ENCODE peak calls at places on chromosomes 12 and 14, in four cellular contexts. One of them, this sample, is unnamed.

GRCh38 chr12:64404470-64405446 is 566 bp downstream of the XPOT start:
- DNase-seq in stimulated activated CD4-positive, alpha-beta T cell treated with anti-CD3 and anti-CD28 coated beads, Interleukin-1b, Interleukin-23, amount 100 ng/mL, for 24 hours: peak
- DNase-seq in naive thymus-derived CD8-positive, alpha-beta T cell: peak
- DNase-seq in OCI-M1: peak
- DNase-seq in this sample: peak

GRCh38 chr12:113384778-113385177 is 18.9 kb downstream of the SDS start:
- DNase-seq in stimulated activated CD4-positive, alpha-beta T cell treated with anti-CD3 and anti-CD28 coated beads, Interleukin-1b, Interleukin-23, amount 100 ng/mL, for 24 hours: no peak
- DNase-seq in naive thymus-derived CD8-positive, alpha-beta T cell: no peak
- DNase-seq in OCI-M1: no peak
- DNase-seq in this sample: no peak

GRCh38 chr12:62260733-62261683 is 804 bp downstream of the USP15 start:
- DNase-seq in stimulated activated CD4-positive, alpha-beta T cell treated with anti-CD3 and anti-CD28 coated beads, Interleukin-1b, Interleukin-23, amount 100 ng/mL, for 24 hours: peak
- DNase-seq in naive thymus-derived CD8-positive, alpha-beta T cell: peak
- DNase-seq in OCI-M1: peak
- DNase-seq in this sample: peak

GRCh38 chr12:49352351-49352750 is 5.7 kb downstream of the DNAJC22 start:
- DNase-seq in stimulated activated CD4-positive, alpha-beta T cell treated with anti-CD3 and anti-CD28 coated beads, Interleukin-1b, Interleukin-23, amount 100 ng/mL, for 24 hours: no peak
- DNase-seq in naive thymus-derived CD8-positive, alpha-beta T cell: no peak
- DNase-seq in OCI-M1: no peak
- DNase-seq in this sample: no peak

GRCh38 chr12:67419810-67420209 is 150.7 kb downstream of the CAND1 start:
- DNase-seq in stimulated activated CD4-positive, alpha-beta T cell treated with anti-CD3 and anti-CD28 coated beads, Interleukin-1b, Interleukin-23, amount 100 ng/mL, for 24 hours: no peak
- DNase-seq in naive thymus-derived CD8-positive, alpha-beta T cell: no peak
- DNase-seq in OCI-M1: no peak
- DNase-seq in this sample: no peak

GRCh38 chr12:91507754-91508153 is 325.1 kb upstream of the DCN start:
- DNase-seq in stimulated activated CD4-positive, alpha-beta T cell treated with anti-CD3 and anti-CD28 coated beads, Interleukin-1b, Interleukin-23, amount 100 ng/mL, for 24 hours: no peak
- DNase-seq in naive thymus-derived CD8-positive, alpha-beta T cell: no peak
- DNase-seq in OCI-M1: no peak
- DNase-seq in this sample: no peak

GRCh38 chr12:6193853-6194815 is 6.1 kb upstream of the CD9 start:
- DNase-seq in stimulated activated CD4-positive, alpha-beta T cell treated with anti-CD3 and anti-CD28 coated beads, Interleukin-1b, Interleukin-23, amount 100 ng/mL, for 24 hours: no peak
- DNase-seq in naive thymus-derived CD8-positive, alpha-beta T cell: no peak
- DNase-seq in OCI-M1: peak
- DNase-seq in this sample: peak

GRCh38 chr12:91138337-91138905 is 27.1 kb upstream of the LUM start:
- DNase-seq in stimulated activated CD4-positive, alpha-beta T cell treated with anti-CD3 and anti-CD28 coated beads, Interleukin-1b, Interleukin-23, amount 100 ng/mL, for 24 hours: no peak
- DNase-seq in naive thymus-derived CD8-positive, alpha-beta T cell: no peak
- DNase-seq in OCI-M1: no peak
- DNase-seq in this sample: no peak

GRCh38 chr14:51208982-51209381 is 31.1 kb upstream of the TMX1 start:
- DNase-seq in stimulated activated CD4-positive, alpha-beta T cell treated with anti-CD3 and anti-CD28 coated beads, Interleukin-1b, Interleukin-23, amount 100 ng/mL, for 24 hours: no peak
- DNase-seq in naive thymus-derived CD8-positive, alpha-beta T cell: no peak
- DNase-seq in OCI-M1: no peak
- DNase-seq in this sample: no peak

GRCh38 chr12:104833756-104834155 is 124.3 kb downstream of the SLC41A2 start:
- DNase-seq in stimulated activated CD4-positive, alpha-beta T cell treated with anti-CD3 and anti-CD28 coated beads, Interleukin-1b, Interleukin-23, amount 100 ng/mL, for 24 hours: no peak
- DNase-seq in naive thymus-derived CD8-positive, alpha-beta T cell: no peak
- DNase-seq in OCI-M1: no peak
- DNase-seq in this sample: no peak

GRCh38 chr14:37553935-37554550 is 41.0 kb downstream of the FOXA1 start:
- DNase-seq in stimulated activated CD4-positive, alpha-beta T cell treated with anti-CD3 and anti-CD28 coated beads, Interleukin-1b, Interleukin-23, amount 100 ng/mL, for 24 hours: no peak
- DNase-seq in naive thymus-derived CD8-positive, alpha-beta T cell: no peak
- DNase-seq in OCI-M1: no peak
- DNase-seq in this sample: no peak

GRCh38 chr12:724194-724855 is 28.1 kb upstream of the WNK1 start:
- DNase-seq in stimulated activated CD4-positive, alpha-beta T cell treated with anti-CD3 and anti-CD28 coated beads, Interleukin-1b, Interleukin-23, amount 100 ng/mL, for 24 hours: no peak
- DNase-seq in naive thymus-derived CD8-positive, alpha-beta T cell: peak
- DNase-seq in OCI-M1: peak
- DNase-seq in this sample: peak

GRCh38 chr12:3272958-3273357 is 195.8 kb downstream of the TSPAN9 start:
- DNase-seq in stimulated activated CD4-positive, alpha-beta T cell treated with anti-CD3 and anti-CD28 coated beads, Interleukin-1b, Interleukin-23, amount 100 ng/mL, for 24 hours: no peak
- DNase-seq in naive thymus-derived CD8-positive, alpha-beta T cell: no peak
- DNase-seq in OCI-M1: no peak
- DNase-seq in this sample: no peak

GRCh38 chr12:52873513-52873831 is 24.7 kb upstream of the KRT78 start:
- DNase-seq in stimulated activated CD4-positive, alpha-beta T cell treated with anti-CD3 and anti-CD28 coated beads, Interleukin-1b, Interleukin-23, amount 100 ng/mL, for 24 hours: no peak
- DNase-seq in naive thymus-derived CD8-positive, alpha-beta T cell: no peak
- DNase-seq in OCI-M1: no peak
- DNase-seq in this sample: no peak

GRCh38 chr14:37093364-37093763 is 79.0 kb downstream of the SLC25A21 start:
- DNase-seq in stimulated activated CD4-positive, alpha-beta T cell treated with anti-CD3 and anti-CD28 coated beads, Interleukin-1b, Interleukin-23, amount 100 ng/mL, for 24 hours: no peak
- DNase-seq in naive thymus-derived CD8-positive, alpha-beta T cell: no peak
- DNase-seq in OCI-M1: no peak
- DNase-seq in this sample: peak

This sample was measured in NB4.